ENCODE peak calls at places on chromosomes 4 and X, in ten cellular contexts. M, Z, T, D, B, R, P, O, G and U are unnamed samples.

GRCh38 chrX:8629871-8630270 is 102.1 kb downstream of the ANOS1 start:
- DNase-seq in M (no peak), Z (no peak), T (no peak), D (peak; percentile 23), B (peak; percentile 13), R (peak; percentile 64), P (peak; percentile 90), O (no peak), G (no peak), U (peak; percentile 2)

GRCh38 chr4:99447079-99447478 is 11.9 kb upstream of the ADH7 start:
- DNase-seq in M (no peak), Z (no peak), T (peak; percentile 58), D (peak; percentile 72), B (peak; percentile 71), R (no peak), P (peak; percentile 27), O (no peak), G (peak; percentile 45), U (no peak)

GRCh38 chr4:154366956-154367355 is 124.6 kb downstream of the DCHS2 start:
- DNase-seq in M (no peak), Z (no peak), T (no peak), D (no peak), B (no peak), R (no peak), P (no peak), O (no peak), G (peak; percentile 9), U (no peak)

GRCh38 chr4:8175686-8176085 is 17.1 kb upstream of the ABLIM2 start:
- DNase-seq in M (no peak), Z (no peak), T (no peak), D (no peak), B (no peak), R (no peak), P (no peak), O (no peak), G (no peak), U (no peak)

GRCh38 chrX:73877687-73878086 is 314.7 kb downstream of the CHIC1 start:
- DNase-seq in M (no peak), Z (no peak), T (peak; percentile 38), D (peak; percentile 22), B (no peak), R (no peak), P (no peak), O (no peak), G (peak; percentile 46), U (no peak)

GRCh38 chrX:37380256-37380655 is 31.1 kb downstream of the PRRG1 start:
- DNase-seq in M (no peak), Z (no peak), T (no peak), D (no peak), B (no peak), R (no peak), P (no peak), O (no peak), G (no peak), U (no peak)

GRCh38 chrX:125205918-125206665 is 113.6 kb upstream of the TEX13C start:
- DNase-seq in M (no peak), Z (no peak), T (no peak), D (no peak), B (no peak), R (no peak), P (no peak), O (peak; percentile 61), G (peak; percentile 64), U (peak; percentile 6)

GRCh38 chr4:126888968-126889367 is 743.8 kb upstream of the INTU start:
- DNase-seq in M (no peak), Z (no peak), T (peak; percentile 21), D (peak; percentile 63), B (no peak), R (peak; percentile 23), P (peak; percentile 69), O (no peak), G (no peak), U (peak; percentile 6)

GRCh38 chrX:50049228-50049627 is 126.8 kb downstream of the CLCN5 start:
- DNase-seq in M (no peak), Z (no peak), T (no peak), D (no peak), B (no peak), R (no peak), P (no peak), O (no peak), G (no peak), U (no peak)

GRCh38 chrX:666762-667161 is 36.2 kb downstream of the SHOX start:
- DNase-seq in M (no peak), Z (no peak), T (no peak), D (no peak), B (peak; percentile 66), R (no peak), P (peak; percentile 50), O (no peak), G (peak; percentile 44), U (no peak)

GRCh38 chr4:107794001-107794400 is 30.7 kb upstream of the SGMS2 start:
- DNase-seq in M (no peak), Z (no peak), T (peak; percentile 12), D (no peak), B (no peak), R (no peak), P (no peak), O (no peak), G (peak; percentile 6), U (no peak)

GRCh38 chr4:185312699-185313098 is 83.0 kb downstream of the LRP2BP start:
- DNase-seq in M (no peak), Z (no peak), T (no peak), D (peak; percentile 63), B (no peak), R (no peak), P (no peak), O (no peak), G (no peak), U (no peak)

GRCh38 chrX:63350551-63350950 is 581 bp downstream of the SPIN4 start:
- DNase-seq in M (peak; percentile 17), Z (peak; percentile 45), T (peak; percentile 34), D (no peak), B (peak; percentile 32), R (peak; percentile 29), P (peak; percentile 49), O (peak; percentile 11), G (peak; percentile 24), U (no peak)

GRCh38 chr4:158858410-158859189 is 89.8 kb downstream of the FNIP2 start:
- DNase-seq in M (no peak), Z (no peak), T (peak; percentile 57), D (peak; percentile 81), B (peak; percentile 66), R (peak; percentile 32), P (peak; percentile 75), O (no peak), G (no peak), U (peak; percentile 17)

GRCh38 chrX:552496-552895 is 78.1 kb upstream of the SHOX start:
- DNase-seq in M (no peak), Z (no peak), T (no peak), D (no peak), B (no peak), R (no peak), P (no peak), O (no peak), G (no peak), U (no peak)

GRCh38 chr4:5079581-5079980 is 28.3 kb downstream of the STK32B start:
- DNase-seq in M (no peak), Z (no peak), T (peak; percentile 30), D (no peak), B (peak; percentile 45), R (no peak), P (peak; percentile 5), O (no peak), G (no peak), U (no peak)

GRCh38 chrX:9938516-9938915 is 28.6 kb upstream of the CLDN34 start:
- DNase-seq in M (no peak), Z (no peak), T (no peak), D (no peak), B (no peak), R (no peak), P (no peak), O (no peak), G (no peak), U (no peak)

GRCh38 chrX:117508021-117508420 is 608.6 kb downstream of the KLHL13 start:
- DNase-seq in M (no peak), Z (no peak), T (no peak), D (no peak), B (no peak), R (no peak), P (no peak), O (no peak), G (no peak), U (no peak)

GRCh38 chrX:37755073-37755472 is 24.8 kb upstream of the CYBB start:
- DNase-seq in M (no peak), Z (no peak), T (no peak), D (no peak), B (no peak), R (no peak), P (no peak), O (no peak), G (no peak), U (no peak)

GRCh38 chr4:90318208-90318607 is 191.0 kb downstream of the CCSER1 start:
- DNase-seq in M (no peak), Z (no peak), T (peak; percentile 78), D (peak; percentile 93), B (peak; percentile 50), R (peak; percentile 17), P (peak; percentile 40), O (no peak), G (no peak), U (no peak)

GRCh38 chr4:159010563-159011260 is 92.2 kb upstream of the RAPGEF2 start:
- DNase-seq in M (peak; percentile 25), Z (peak; percentile 70), T (no peak), D (peak; percentile 85), B (peak; percentile 44), R (peak; percentile 34), P (no peak), O (no peak), G (no peak), U (no peak)

GRCh38 chr4:169044723-169045447 is 34.8 kb upstream of the CBR4 start:
- DNase-seq in M (no peak), Z (no peak), T (no peak), D (no peak), B (no peak), R (no peak), P (no peak), O (no peak), G (no peak), U (no peak)

GRCh38 chr4:48949518-48950207 is 36.4 kb upstream of the CWH43 start:
- DNase-seq in M (no peak), Z (no peak), T (no peak), D (no peak), B (peak; percentile 80), R (peak; percentile 82), P (peak; percentile 43), O (no peak), G (no peak), U (no peak)

GRCh38 chrX:153685179-153685536 is 2.6 kb upstream of the SLC6A8 start:
- DNase-seq in M (no peak), Z (no peak), T (no peak), D (no peak), B (no peak), R (no peak), P (no peak), O (no peak), G (no peak), U (no peak)

GRCh38 chrX:12301288-12301687 is 163.0 kb downstream of the FRMPD4 start:
- DNase-seq in M (no peak), Z (no peak), T (no peak), D (no peak), B (no peak), R (no peak), P (no peak), O (no peak), G (no peak), U (no peak)

GRCh38 chrX:109841869-109842579 is 109.0 kb upstream of the ACSL4 start:
- DNase-seq in M (no peak), Z (no peak), T (peak; percentile 51), D (peak; percentile 68), B (peak; percentile 33), R (no peak), P (peak; percentile 45), O (no peak), G (no peak), U (no peak)

GRCh38 chr4:47213106-47213505 is 181.7 kb downstream of the GABRB1 start:
- DNase-seq in M (no peak), Z (no peak), T (peak; percentile 72), D (no peak), B (no peak), R (no peak), P (peak; percentile 21), O (no peak), G (no peak), U (no peak)

GRCh38 chrX:1165535-1166196 is 46.8 kb downstream of the CRLF2 start:
- DNase-seq in M (no peak), Z (no peak), T (peak; percentile 50), D (peak; percentile 22), B (peak; percentile 24), R (no peak), P (peak; percentile 20), O (peak; percentile 18), G (no peak), U (peak; percentile 53)